ENCODE peak calls at places on chromosome 22, in six cellular contexts. One of them, this sample, is unnamed.

GRCh38 chr22:39350803-39351688 is 1.3 kb downstream of the SYNGR1 start:
- DNase-seq in endodermal cell: no peak
- DNase-seq in WERI-Rb-1: no peak
- DNase-seq in progenitor cell of endocrine pancreas: no peak
- DNase-seq in GM23338: no peak
- DNase-seq in lung: no peak
- DNase-seq in this sample: no peak

GRCh38 chr22:47337161-47337621 is 574.7 kb downstream of the TBC1D22A start:
- DNase-seq in endodermal cell: no peak
- DNase-seq in WERI-Rb-1: peak
- DNase-seq in progenitor cell of endocrine pancreas: no peak
- DNase-seq in GM23338: no peak
- DNase-seq in lung: no peak
- DNase-seq in this sample: no peak

GRCh38 chr22:28181332-28181731 is 262.3 kb upstream of the PITPNB start:
- DNase-seq in endodermal cell: no peak
- DNase-seq in WERI-Rb-1: no peak
- DNase-seq in progenitor cell of endocrine pancreas: no peak
- DNase-seq in GM23338: no peak
- DNase-seq in lung: no peak
- DNase-seq in this sample: no peak

GRCh38 chr22:37781434-37782059 is 26.2 kb upstream of the GCAT start:
- DNase-seq in endodermal cell: peak
- DNase-seq in WERI-Rb-1: no peak
- DNase-seq in progenitor cell of endocrine pancreas: no peak
- DNase-seq in GM23338: peak
- DNase-seq in lung: no peak
- DNase-seq in this sample: no peak

GRCh38 chr22:36009085-36009484 is 19.5 kb downstream of the RBFOX2 start:
- DNase-seq in endodermal cell: no peak
- DNase-seq in WERI-Rb-1: no peak
- DNase-seq in progenitor cell of endocrine pancreas: no peak
- DNase-seq in GM23338: no peak
- DNase-seq in lung: no peak
- DNase-seq in this sample: no peak

GRCh38 chr22:28283025-28283654 is 364.1 kb upstream of the PITPNB start:
- DNase-seq in endodermal cell: no peak
- DNase-seq in WERI-Rb-1: no peak
- DNase-seq in progenitor cell of endocrine pancreas: no peak
- DNase-seq in GM23338: no peak
- DNase-seq in lung: no peak
- DNase-seq in this sample: no peak

GRCh38 chr22:19631899-19632670 is 82.2 kb upstream of the SEPTIN5 start:
- DNase-seq in endodermal cell: peak
- DNase-seq in WERI-Rb-1: no peak
- DNase-seq in progenitor cell of endocrine pancreas: no peak
- DNase-seq in GM23338: peak
- DNase-seq in lung: no peak
- DNase-seq in this sample: no peak

GRCh38 chr22:43226368-43226979 is 39.5 kb upstream of the TTLL12 start:
- DNase-seq in endodermal cell: peak
- DNase-seq in WERI-Rb-1: peak
- DNase-seq in progenitor cell of endocrine pancreas: no peak
- DNase-seq in GM23338: peak
- DNase-seq in lung: no peak
- DNase-seq in this sample: peak

GRCh38 chr22:36369004-36369921 is 18.5 kb downstream of the MYH9 start:
- DNase-seq in endodermal cell: peak
- DNase-seq in WERI-Rb-1: no peak
- DNase-seq in progenitor cell of endocrine pancreas: no peak
- DNase-seq in GM23338: no peak
- DNase-seq in lung: no peak
- DNase-seq in this sample: no peak

GRCh38 chr22:24553597-24554315 is 1.2 kb downstream of the GUCD1 start:
- DNase-seq in endodermal cell: no peak
- DNase-seq in WERI-Rb-1: no peak
- DNase-seq in progenitor cell of endocrine pancreas: no peak
- DNase-seq in GM23338: no peak
- DNase-seq in lung: no peak
- DNase-seq in this sample: peak

GRCh38 chr22:38841211-38841610 is 2.6 kb downstream of the NPTXR start:
- DNase-seq in endodermal cell: no peak
- DNase-seq in WERI-Rb-1: no peak
- DNase-seq in progenitor cell of endocrine pancreas: no peak
- DNase-seq in GM23338: no peak
- DNase-seq in lung: no peak
- DNase-seq in this sample: no peak

GRCh38 chr22:38203090-38203810 is 1.5 kb downstream of the MAFF start:
- DNase-seq in endodermal cell: peak
- DNase-seq in WERI-Rb-1: peak
- DNase-seq in progenitor cell of endocrine pancreas: no peak
- DNase-seq in GM23338: peak
- DNase-seq in lung: peak
- DNase-seq in this sample: no peak

GRCh38 chr22:25085930-25086901 is 113.4 kb upstream of the CRYBB3 start:
- DNase-seq in endodermal cell: no peak
- DNase-seq in WERI-Rb-1: no peak
- DNase-seq in progenitor cell of endocrine pancreas: no peak
- DNase-seq in GM23338: no peak
- DNase-seq in lung: no peak
- DNase-seq in this sample: peak

GRCh38 chr22:27207907-27208306 is 550.5 kb downstream of the MIAT start:
- DNase-seq in endodermal cell: no peak
- DNase-seq in WERI-Rb-1: no peak
- DNase-seq in progenitor cell of endocrine pancreas: no peak
- DNase-seq in GM23338: no peak
- DNase-seq in lung: no peak
- DNase-seq in this sample: peak

GRCh38 chr22:27648074-27648473 is 153.5 kb downstream of the MN1 start:
- DNase-seq in endodermal cell: no peak
- DNase-seq in WERI-Rb-1: no peak
- DNase-seq in progenitor cell of endocrine pancreas: no peak
- DNase-seq in GM23338: no peak
- DNase-seq in lung: no peak
- DNase-seq in this sample: no peak

GRCh38 chr22:29848115-29848514 is 10.0 kb upstream of the ASCC2 start:
- DNase-seq in endodermal cell: no peak
- DNase-seq in WERI-Rb-1: no peak
- DNase-seq in progenitor cell of endocrine pancreas: no peak
- DNase-seq in GM23338: no peak
- DNase-seq in lung: no peak
- DNase-seq in this sample: no peak

GRCh38 chr22:47615051-47615450 is 852.6 kb downstream of the TBC1D22A start:
- DNase-seq in endodermal cell: peak
- DNase-seq in WERI-Rb-1: no peak
- DNase-seq in progenitor cell of endocrine pancreas: no peak
- DNase-seq in GM23338: no peak
- DNase-seq in lung: no peak
- DNase-seq in this sample: no peak

GRCh38 chr22:36374603-36375024 is 13.2 kb downstream of the MYH9 start:
- DNase-seq in endodermal cell: peak
- DNase-seq in WERI-Rb-1: no peak
- DNase-seq in progenitor cell of endocrine pancreas: no peak
- DNase-seq in GM23338: no peak
- DNase-seq in lung: no peak
- DNase-seq in this sample: no peak

GRCh38 chr22:26846645-26847044 is 189.3 kb downstream of the MIAT start:
- DNase-seq in endodermal cell: no peak
- DNase-seq in WERI-Rb-1: no peak
- DNase-seq in progenitor cell of endocrine pancreas: no peak
- DNase-seq in GM23338: no peak
- DNase-seq in lung: no peak
- DNase-seq in this sample: no peak

GRCh38 chr22:25563757-25564319 is 637 bp upstream of the GRK3 start:
- DNase-seq in endodermal cell: no peak
- DNase-seq in WERI-Rb-1: no peak
- DNase-seq in progenitor cell of endocrine pancreas: no peak
- DNase-seq in GM23338: peak
- DNase-seq in lung: peak
- DNase-seq in this sample: no peak

DNA sequence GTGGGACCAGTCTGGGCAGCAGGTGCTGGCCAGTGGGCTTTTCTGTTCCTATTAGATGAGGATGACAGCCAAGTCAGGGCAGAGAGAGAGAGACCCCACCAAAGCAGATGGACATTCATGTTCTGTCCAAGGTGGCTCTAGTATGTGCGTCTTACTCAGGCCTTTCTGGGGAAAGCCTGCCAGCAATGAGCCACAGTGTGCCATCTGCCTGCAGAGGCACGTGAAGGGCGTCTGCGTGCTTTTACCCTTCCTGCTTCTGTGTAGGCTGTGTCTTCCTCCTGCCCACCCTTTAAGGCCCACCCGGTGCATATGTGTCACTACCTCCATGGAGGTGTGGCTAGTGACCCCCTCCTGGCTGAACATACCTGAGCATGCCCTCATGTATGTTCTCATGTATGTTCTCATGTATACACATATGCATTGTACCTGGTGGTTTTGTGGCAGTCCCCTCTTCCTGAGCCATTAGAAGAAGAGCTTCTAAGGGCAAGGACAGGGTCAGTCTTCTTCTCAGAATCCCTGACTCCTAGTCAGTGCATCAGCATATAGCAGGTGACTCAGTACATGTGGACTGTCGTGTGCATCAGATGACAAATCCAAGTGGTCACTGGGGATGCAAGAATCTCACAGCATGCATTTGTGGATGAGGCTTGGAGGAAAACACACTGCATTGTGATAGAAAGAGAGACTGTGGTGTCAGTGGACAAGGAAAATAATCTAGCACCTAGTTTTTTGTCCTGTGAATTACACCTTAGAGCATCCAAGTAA is 90.4 kb upstream of the YWHAH start:
- DNase-seq in endodermal cell: no peak
- DNase-seq in WERI-Rb-1: no peak
- DNase-seq in progenitor cell of endocrine pancreas: no peak
- DNase-seq in GM23338: no peak
- DNase-seq in lung: no peak
- DNase-seq in this sample: no peak
- TF ChIP-seq CTCF in endodermal cell: no peak
- TF ChIP-seq CTCF in WERI-Rb-1: no peak
- TF ChIP-seq CTCF in progenitor cell of endocrine pancreas: no peak
- TF ChIP-seq CTCF in GM23338: no peak
- TF ChIP-seq CTCF in lung: no peak
- TF ChIP-seq CTCF in this sample: no peak

GRCh38 chr22:32951081-32951806 is 106.9 kb downstream of the SYN3 start:
- DNase-seq in endodermal cell: peak
- DNase-seq in WERI-Rb-1: peak
- DNase-seq in progenitor cell of endocrine pancreas: no peak
- DNase-seq in GM23338: peak
- DNase-seq in lung: no peak
- DNase-seq in this sample: peak
- TF ChIP-seq CTCF in endodermal cell: peak
- TF ChIP-seq CTCF in WERI-Rb-1: peak
- TF ChIP-seq CTCF in progenitor cell of endocrine pancreas: no peak
- TF ChIP-seq CTCF in GM23338: peak
- TF ChIP-seq CTCF in lung: no peak
- TF ChIP-seq CTCF in this sample: peak

GRCh38 chr22:34808618-34809017 is 257.3 kb upstream of the ISX start:
- DNase-seq in endodermal cell: no peak
- DNase-seq in WERI-Rb-1: no peak
- DNase-seq in progenitor cell of endocrine pancreas: no peak
- DNase-seq in GM23338: peak
- DNase-seq in lung: no peak
- DNase-seq in this sample: no peak

GRCh38 chr22:34798605-34799004 is 267.4 kb upstream of the ISX start:
- DNase-seq in endodermal cell: no peak
- DNase-seq in WERI-Rb-1: no peak
- DNase-seq in progenitor cell of endocrine pancreas: no peak
- DNase-seq in GM23338: no peak
- DNase-seq in lung: no peak
- DNase-seq in this sample: peak

GRCh38 chr22:34800265-34800664 is 265.7 kb upstream of the ISX start:
- DNase-seq in endodermal cell: no peak
- DNase-seq in WERI-Rb-1: no peak
- DNase-seq in progenitor cell of endocrine pancreas: no peak
- DNase-seq in GM23338: no peak
- DNase-seq in lung: no peak
- DNase-seq in this sample: no peak

GRCh38 chr22:34801221-34801620 is 264.7 kb upstream of the ISX start:
- DNase-seq in endodermal cell: no peak
- DNase-seq in WERI-Rb-1: no peak
- DNase-seq in progenitor cell of endocrine pancreas: no peak
- DNase-seq in GM23338: no peak
- DNase-seq in lung: no peak
- DNase-seq in this sample: no peak

GRCh38 chr22:34804588-34804987 is 261.4 kb upstream of the ISX start:
- DNase-seq in endodermal cell: peak
- DNase-seq in WERI-Rb-1: peak
- DNase-seq in progenitor cell of endocrine pancreas: no peak
- DNase-seq in GM23338: peak
- DNase-seq in lung: no peak
- DNase-seq in this sample: peak
- TF ChIP-seq CTCF in endodermal cell: peak
- TF ChIP-seq CTCF in WERI-Rb-1: no peak
- TF ChIP-seq CTCF in progenitor cell of endocrine pancreas: peak
- TF ChIP-seq CTCF in GM23338: peak
- TF ChIP-seq CTCF in lung: no peak
- TF ChIP-seq CTCF in this sample: no peak

GRCh38 chr22:46337870-46338269 is 2.4 kb downstream of the TRMU start:
- DNase-seq in endodermal cell: no peak
- DNase-seq in WERI-Rb-1: no peak
- DNase-seq in progenitor cell of endocrine pancreas: no peak
- DNase-seq in GM23338: no peak
- DNase-seq in lung: no peak
- DNase-seq in this sample: no peak

GRCh38 chr22:46338636-46339035 is 3.1 kb downstream of the TRMU start:
- DNase-seq in endodermal cell: no peak
- DNase-seq in WERI-Rb-1: no peak
- DNase-seq in progenitor cell of endocrine pancreas: no peak
- DNase-seq in GM23338: no peak
- DNase-seq in lung: no peak
- DNase-seq in this sample: no peak

GRCh38 chr22:46336119-46337078 is 885 bp downstream of the TRMU start:
- DNase-seq in endodermal cell: peak
- DNase-seq in WERI-Rb-1: peak
- DNase-seq in progenitor cell of endocrine pancreas: peak
- DNase-seq in GM23338: peak
- DNase-seq in lung: no peak
- DNase-seq in this sample: peak

GRCh38 chr22:46331496-46331895 is 4.0 kb upstream of the TRMU start:
- DNase-seq in endodermal cell: no peak
- DNase-seq in WERI-Rb-1: no peak
- DNase-seq in progenitor cell of endocrine pancreas: no peak
- DNase-seq in GM23338: no peak
- DNase-seq in lung: no peak
- DNase-seq in this sample: no peak

GRCh38 chr22:46335201-46336118 is at the start of gene TRMU:
- DNase-seq in endodermal cell: peak
- DNase-seq in WERI-Rb-1: peak
- DNase-seq in progenitor cell of endocrine pancreas: peak
- DNase-seq in GM23338: peak
- DNase-seq in lung: peak
- DNase-seq in this sample: peak
- TF ChIP-seq CTCF in endodermal cell: no peak
- TF ChIP-seq CTCF in WERI-Rb-1: no peak
- TF ChIP-seq CTCF in progenitor cell of endocrine pancreas: no peak
- TF ChIP-seq CTCF in GM23338: no peak
- TF ChIP-seq CTCF in lung: no peak
- TF ChIP-seq CTCF in this sample: no peak

GRCh38 chr22:45832180-45832579 is 144.8 kb downstream of the WNT7B start:
- DNase-seq in endodermal cell: peak
- DNase-seq in WERI-Rb-1: no peak
- DNase-seq in progenitor cell of endocrine pancreas: no peak
- DNase-seq in GM23338: peak
- DNase-seq in lung: no peak
- DNase-seq in this sample: no peak
- TF ChIP-seq CTCF in endodermal cell: peak
- TF ChIP-seq CTCF in WERI-Rb-1: peak
- TF ChIP-seq CTCF in progenitor cell of endocrine pancreas: peak
- TF ChIP-seq CTCF in GM23338: peak
- TF ChIP-seq CTCF in lung: no peak
- TF ChIP-seq CTCF in this sample: no peak